ENCODE peak calls at places on chromosomes 2 and 18, in ten cellular contexts. W is heart left ventricle, G is IMR-90, C is prostate gland, X is spleen, R is A549, B is HepG2, J is uterus, Q is testis, F is suprapubic skin. L is an unnamed sample.

GRCh38 chr18:78305789-78306188 is 673.8 kb upstream of the SALL3 start:
- DNase-seq in Q (no peak), B (no peak), G (no peak), R (no peak), F (no peak), J (no peak), C (no peak), W (no peak), X (no peak), L (no peak)

GRCh38 chr2:233290446-233290845 is 17.2 kb upstream of the SAG start:
- DNase-seq in B (no peak), Q (no peak), X (no peak), R (no peak), W (no peak), J (no peak), G (no peak), F (no peak), C (no peak), L (no peak)

GRCh38 chr2:1588994-1589611 is 155.2 kb downstream of the PXDN start:
- DNase-seq in G (peak; percentile 43), W (no peak), F (no peak), X (no peak), C (no peak), J (no peak), B (no peak), R (no peak), Q (no peak), L (no peak)

GRCh38 chr2:1867141-1867540 is 122.8 kb upstream of the PXDN start:
- DNase-seq in G (no peak), J (no peak), W (no peak), B (no peak), Q (no peak), R (no peak), C (no peak), X (no peak), F (no peak), L (no peak)

GRCh38 chr18:32974421-32975165 is 201.8 kb upstream of the KLHL14 start:
- DNase-seq in F (no peak), C (no peak), B (no peak), R (no peak), W (no peak), X (no peak), G (no peak), J (no peak), Q (no peak), L (no peak)

GRCh38 chr2:160228141-160228963 is 28.3 kb upstream of the ITGB6 start:
- DNase-seq in F (no peak), R (peak; percentile 58), Q (no peak), J (no peak), G (peak; percentile 87), C (no peak), B (no peak), W (no peak), X (no peak), L (no peak)

GRCh38 chr2:44886409-44886808 is 55.1 kb upstream of the SIX3 start:
- DNase-seq in B (no peak), Q (no peak), C (no peak), X (no peak), F (no peak), J (no peak), G (no peak), R (no peak), W (no peak), L (no peak)

GRCh38 chr2:217964255-217964654 is 38.5 kb downstream of the TNS1 start:
- DNase-seq in X (peak; percentile 27), J (no peak), B (no peak), R (no peak), W (peak; percentile 29), C (no peak), F (no peak), G (no peak), Q (no peak), L (no peak)

GRCh38 chr2:137237055-137237454 is 471.7 kb downstream of the THSD7B start:
- DNase-seq in W (no peak), R (no peak), X (no peak), F (no peak), C (no peak), G (no peak), J (no peak), B (no peak), Q (no peak), L (no peak)

GRCh38 chr2:165969227-165969626 is 15.7 kb upstream of the TTC21B start:
- DNase-seq in F (no peak), J (no peak), B (no peak), R (no peak), G (no peak), W (no peak), C (no peak), X (no peak), Q (no peak), L (no peak)

GRCh38 chr2:141601511-141602152 is 529.2 kb downstream of the LRP1B start:
- DNase-seq in B (no peak), X (no peak), F (no peak), G (no peak), C (no peak), Q (no peak), R (no peak), W (no peak), J (no peak), L (no peak)

GRCh38 chr2:239114616-239115265 is 266.9 kb downstream of the TWIST2 start:
- DNase-seq in R (no peak), J (no peak), W (no peak), F (no peak), G (no peak), Q (no peak), C (no peak), B (no peak), X (no peak), L (no peak)

GRCh38 chr2:143604172-143604571 is 475.0 kb downstream of the ARHGAP15 start:
- DNase-seq in B (no peak), X (no peak), R (no peak), Q (no peak), C (no peak), G (no peak), F (no peak), W (no peak), J (no peak), L (no peak)

GRCh38 chr2:191845248-191845715 is 1.6 kb downstream of the CAVIN2 start:
- DNase-seq in C (no peak), X (peak; percentile 72), Q (no peak), R (no peak), G (no peak), J (peak; percentile 42), B (peak; percentile 66), W (peak; percentile 82), F (no peak), L (peak; percentile 35)

GRCh38 chr18:58042826-58043362 is 1.1 kb upstream of the NEDD4L start:
- DNase-seq in J (no peak), C (no peak), Q (no peak), X (no peak), B (no peak), F (no peak), G (no peak), W (no peak), R (no peak), L (peak; percentile 60)

GRCh38 chr2:230012242-230012884 is 56.4 kb downstream of the SLC16A14 start:
- DNase-seq in W (no peak), F (no peak), J (no peak), X (no peak), C (no peak), Q (no peak), G (peak; percentile 43), R (no peak), B (no peak), L (no peak)

GRCh38 chr2:226835796-226836547 is at the start of gene RHBDD1:
- DNase-seq in Q (peak; percentile 95), G (peak; percentile 95), R (peak; percentile 88), C (peak; percentile 89), B (peak; percentile 62), J (peak; percentile 92), F (peak; percentile 96), X (peak; percentile 98), W (peak; percentile 96), L (peak; percentile 97)
- TF ChIP-seq POLR2A in Q (peak; percentile 45), G (peak; percentile 92), R (peak; percentile 98), C (peak; percentile 70), B (peak; percentile 63), J (peak; percentile 76), F (peak; percentile 91), X (peak; percentile 47), W (peak; percentile 49), L (peak; percentile 98)

DNA sequence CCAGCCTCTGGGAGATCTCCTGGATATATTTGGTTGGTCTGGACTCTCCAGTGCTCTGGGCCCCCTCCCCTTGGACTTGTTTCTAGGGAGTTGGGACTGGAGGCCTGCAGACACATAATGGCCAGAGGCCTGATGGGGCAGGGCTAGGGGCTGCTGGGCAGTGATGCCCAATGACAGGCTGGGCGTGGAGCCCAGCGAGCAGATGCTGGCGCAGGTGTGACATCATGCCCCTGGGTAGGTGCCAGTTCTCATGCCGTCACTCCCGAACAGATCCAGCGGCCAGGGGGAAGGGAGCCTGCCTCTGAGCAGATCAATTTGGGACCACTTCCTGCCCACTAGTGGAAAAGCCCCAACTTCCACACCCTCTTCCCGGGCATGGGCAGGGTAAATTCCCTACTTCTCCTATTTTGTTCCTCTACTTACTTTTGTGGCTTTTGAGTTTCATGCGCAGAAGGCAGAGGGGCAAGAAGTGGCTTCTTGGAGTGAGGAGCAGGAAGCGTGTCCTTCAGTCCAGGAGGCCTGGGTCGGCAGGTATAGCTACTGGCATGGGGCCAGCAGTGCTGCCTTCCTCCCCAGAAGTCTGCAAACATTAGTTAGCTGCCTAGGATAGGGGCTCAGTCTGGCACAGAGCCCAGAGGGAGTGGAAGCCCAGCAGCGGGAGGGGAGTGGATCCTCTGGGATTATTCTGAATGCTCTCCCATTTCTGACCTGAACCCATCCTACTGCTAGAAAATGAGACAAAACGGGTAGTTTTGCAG is 6.1 kb downstream of the MPV17 start:
- DNase-seq in G (no peak), F (no peak), W (peak; percentile 77), C (no peak), X (peak; percentile 36), J (no peak), B (no peak), R (no peak), Q (no peak), L (no peak)
- TF ChIP-seq POLR2A in G (no peak), F (no peak), W (no peak), C (no peak), X (no peak), J (no peak), B (no peak), R (no peak), Q (no peak), L (no peak)

GRCh38 chr2:241041557-241042158 is 43.2 kb downstream of the SNED1 start:
- DNase-seq in F (no peak), G (no peak), X (no peak), C (no peak), R (no peak), W (no peak), B (no peak), J (no peak), Q (no peak), L (no peak)
- TF ChIP-seq POLR2A in F (no peak), G (no peak), X (no peak), C (no peak), R (no peak), W (no peak), B (no peak), J (no peak), Q (no peak), L (no peak)

DNA sequence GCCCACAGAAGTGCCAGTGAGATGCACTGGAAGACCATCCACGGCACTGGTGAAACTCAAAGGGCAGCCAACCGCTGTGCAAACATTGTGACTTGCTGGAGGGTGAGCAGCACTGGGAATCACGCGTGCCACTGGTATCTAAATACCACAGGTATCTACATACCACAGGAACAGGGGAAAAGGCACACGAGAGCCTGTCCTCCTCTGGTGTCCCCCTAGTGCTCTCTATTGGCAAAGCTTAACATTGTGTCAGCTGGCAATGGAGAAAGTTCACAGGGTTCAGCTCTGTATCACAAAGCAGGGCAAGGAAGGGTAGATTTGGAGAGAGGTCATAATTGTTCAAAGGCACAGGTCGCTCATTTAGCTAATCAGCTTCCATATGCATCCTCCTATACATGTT is 12.6 kb upstream of the SEC11C start:
- DNase-seq in X (no peak), G (no peak), C (no peak), F (no peak), B (no peak), R (no peak), Q (no peak), W (no peak), J (no peak), L (no peak)
- TF ChIP-seq POLR2A in X (no peak), G (no peak), C (no peak), F (no peak), B (no peak), R (no peak), Q (no peak), W (no peak), J (no peak), L (no peak)

L was measured in erythroblast.